ENCODE peak calls at places on chromosomes 13 and 19, in four cellular contexts. D is keratinocyte, R is psoas muscle, M is ovary. K is an unnamed sample.

GRCh38 chr19:46984077-46985010 is 35.3 kb upstream of the NPAS1 start:
- DNase-seq in D (no peak), R (peak; percentile 50), M (no peak), K (no peak)

GRCh38 chr19:17332677-17333581 is 1.7 kb downstream of the ANO8 start:
- DNase-seq in D (no peak), R (no peak), M (no peak), K (no peak)

GRCh38 chr13:102141625-102142472 is 260.0 kb downstream of the FGF14 start:
- DNase-seq in D (no peak), R (no peak), M (no peak), K (no peak)

GRCh38 chr13:32362574-32362973 is 47.3 kb downstream of the BRCA2 start:
- DNase-seq in D (no peak), R (no peak), M (no peak), K (no peak)

GRCh38 chr13:91269237-91269636 is 78.2 kb upstream of the MIR17HG start:
- DNase-seq in D (no peak), R (no peak), M (no peak), K (no peak)

GRCh38 chr19:32890841-32891240 is 21.3 kb upstream of the SLC7A9 start:
- DNase-seq in D (no peak), R (no peak), M (no peak), K (no peak)

GRCh38 chr13:43797869-43798268 is 11.1 kb upstream of the ENOX1 start:
- DNase-seq in D (no peak), R (no peak), M (no peak), K (no peak)

GRCh38 chr19:12611361-12611699 is 610 bp downstream of the ZNF791 start:
- DNase-seq in D (no peak), R (peak; percentile 77), M (peak; percentile 72), K (peak; percentile 9)

GRCh38 chr19:33260628-33261418 is 35.2 kb upstream of the SLC7A10 start:
- DNase-seq in D (no peak), R (no peak), M (no peak), K (no peak)

GRCh38 chr13:43787998-43788397 is 1.2 kb upstream of the ENOX1 start:
- DNase-seq in D (no peak), R (no peak), M (no peak), K (no peak)

GRCh38 chr13:82905071-82905470 is 977.2 kb downstream of the SLITRK1 start:
- DNase-seq in D (no peak), R (no peak), M (no peak), K (no peak)

GRCh38 chr13:24161010-24161775 is 673 bp downstream of the SPATA13 start:
- DNase-seq in D (no peak), R (peak; percentile 32), M (peak; percentile 46), K (no peak)

GRCh38 chr13:51000576-51001260 is 91.1 kb downstream of the RNASEH2B start:
- DNase-seq in D (peak; percentile 59), R (peak; percentile 69), M (no peak), K (no peak)

GRCh38 chr13:91493442-91493841 is 95.0 kb downstream of the GPC5 start:
- DNase-seq in D (no peak), R (no peak), M (no peak), K (no peak)

GRCh38 chr13:112933649-112934048 is 35.4 kb upstream of the MCF2L start:
- DNase-seq in D (no peak), R (no peak), M (no peak), K (no peak)

GRCh38 chr19:18292460-18292809 is 11.0 kb upstream of the JUND start:
- DNase-seq in D (no peak), R (no peak), M (no peak), K (no peak)

GRCh38 chr13:32117696-32118095 is 86.1 kb downstream of the FRY start:
- DNase-seq in D (no peak), R (peak; percentile 45), M (no peak), K (no peak)

GRCh38 chr19:35748106-35749020 is at the start of gene LIN37:
- DNase-seq in D (peak; percentile 98), R (peak; percentile 100), M (peak; percentile 98), K (peak; percentile 99)
- TF ChIP-seq CTCF in D (no peak), R (no peak), M (peak; percentile 55), K (peak; percentile 14)

DNA sequence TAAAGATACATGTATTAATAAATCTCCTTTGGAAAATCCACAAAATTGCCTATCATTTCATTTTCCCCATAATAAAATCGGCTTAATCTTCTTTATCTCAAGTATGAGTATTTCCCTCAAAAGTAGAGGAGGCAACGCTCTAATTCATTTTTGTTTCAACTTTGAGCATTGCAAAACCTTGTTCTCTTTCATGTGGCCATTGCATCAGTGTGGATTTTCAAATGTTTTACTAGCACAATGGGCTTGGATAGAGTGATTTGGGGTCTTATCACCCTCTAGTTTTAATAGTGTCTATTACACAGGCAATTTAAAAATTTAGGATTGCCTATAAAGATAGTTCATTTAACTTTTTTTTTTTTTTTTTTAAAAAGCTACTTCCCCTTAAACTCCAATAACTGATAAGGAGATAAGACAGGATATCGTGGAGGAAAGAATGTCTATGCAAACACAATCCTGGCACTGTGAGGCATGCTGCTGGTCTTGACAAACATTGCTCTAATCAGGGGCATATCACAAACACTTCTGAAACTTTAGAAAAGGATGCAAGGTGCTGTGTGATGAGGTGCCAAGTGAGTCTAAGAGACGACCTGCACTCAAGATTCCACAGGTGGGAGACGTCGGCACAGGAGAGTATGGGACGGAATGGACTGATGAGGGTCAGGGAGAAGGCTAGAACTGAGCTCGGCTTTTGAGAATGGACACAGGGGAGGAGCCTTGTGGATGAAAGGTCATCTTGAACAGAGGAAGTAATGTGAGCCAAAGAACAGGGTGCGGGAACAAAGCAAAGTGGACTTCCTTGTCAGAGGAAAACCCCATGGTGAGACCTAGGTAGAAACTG is 199.7 kb downstream of the IRS2 start:
- DNase-seq in D (no peak), R (no peak), M (no peak), K (no peak)
- H3K4me3 ChIP-seq in D (no peak overlapping the region), R (no peak overlapping the region), M (no peak overlapping the region), K (no peak overlapping the region)

GRCh38 chr13:114323349-114323748 is 9.0 kb downstream of the CHAMP1 start:
- DNase-seq in D (no peak), R (no peak), M (no peak), K (no peak)
- H3K36me3 ChIP-seq in D (peaks cover 31% of the 10 kb centered on the region), R (peaks cover 73% of the 10 kb centered on the region), M (no peaks in the 10 kb centered on the region), K (peaks cover 17% of the 10 kb centered on the region)

GRCh38 chr13:27446986-27447583 is 3.3 kb downstream of the MTIF3 start:
- DNase-seq in D (no peak), R (no peak), M (no peak), K (no peak)

GRCh38 chr13:27448308-27448707 is 2.1 kb downstream of the MTIF3 start:
- DNase-seq in D (no peak), R (no peak), M (no peak), K (no peak)

GRCh38 chr13:27449081-27449603 is 1.2 kb downstream of the MTIF3 start:
- DNase-seq in D (no peak), R (no peak), M (no peak), K (no peak)

GRCh38 chr13:27450921-27451461 is 627 bp upstream of the MTIF3 start:
- DNase-seq in D (peak; percentile 11), R (peak; percentile 38), M (peak; percentile 29), K (peak; percentile 12)

DNA sequence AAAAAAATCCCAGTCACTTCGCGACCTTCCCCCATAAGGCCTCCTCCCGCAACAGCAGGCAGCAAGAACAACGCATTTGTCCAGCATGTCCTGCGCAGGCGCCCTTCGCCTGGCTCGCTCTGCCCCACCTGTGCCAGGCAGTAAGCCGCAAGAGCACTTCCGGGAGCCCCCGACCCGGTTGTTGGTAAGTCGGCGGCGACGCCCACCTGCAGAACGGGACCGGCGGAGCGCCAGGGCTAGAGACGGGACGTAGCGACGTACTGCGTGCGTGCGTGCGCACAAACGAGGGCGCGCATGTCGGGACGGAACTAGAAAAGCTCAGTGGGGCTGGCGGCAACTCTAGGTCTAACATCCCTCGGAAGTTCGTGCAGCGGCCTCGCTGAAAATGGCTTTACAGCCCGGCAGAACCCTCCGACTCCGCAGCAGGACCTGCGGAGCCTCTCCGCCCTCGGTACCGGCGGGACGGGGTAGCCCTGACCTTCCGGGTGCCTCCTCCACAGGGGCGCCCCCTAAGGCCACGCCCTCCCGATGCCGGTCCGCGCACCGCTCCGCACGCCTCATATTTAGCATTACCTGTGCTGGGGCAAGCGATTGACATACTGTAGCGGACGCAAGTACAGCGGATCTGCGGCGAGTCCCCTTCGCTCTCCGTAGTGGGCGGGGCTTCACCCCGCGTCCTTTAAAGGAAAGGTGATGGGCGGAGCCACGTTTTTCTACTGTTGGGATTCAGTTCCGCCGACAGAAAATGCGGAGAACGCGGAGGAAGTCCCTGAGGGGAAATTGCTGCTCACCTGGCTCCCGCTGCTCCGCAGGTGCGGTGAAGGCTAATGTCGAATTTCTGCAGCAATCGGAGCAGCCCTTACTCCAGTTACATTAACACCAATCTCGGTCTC is at the start of gene MTIF3:
- DNase-seq in D (peak; percentile 56), R (peak; percentile 94), M (peak; percentile 94), K (peak; percentile 41)
- TF ChIP-seq CTCF in D (no peak), R (no peak), M (no peak), K (no peak)

DNA sequence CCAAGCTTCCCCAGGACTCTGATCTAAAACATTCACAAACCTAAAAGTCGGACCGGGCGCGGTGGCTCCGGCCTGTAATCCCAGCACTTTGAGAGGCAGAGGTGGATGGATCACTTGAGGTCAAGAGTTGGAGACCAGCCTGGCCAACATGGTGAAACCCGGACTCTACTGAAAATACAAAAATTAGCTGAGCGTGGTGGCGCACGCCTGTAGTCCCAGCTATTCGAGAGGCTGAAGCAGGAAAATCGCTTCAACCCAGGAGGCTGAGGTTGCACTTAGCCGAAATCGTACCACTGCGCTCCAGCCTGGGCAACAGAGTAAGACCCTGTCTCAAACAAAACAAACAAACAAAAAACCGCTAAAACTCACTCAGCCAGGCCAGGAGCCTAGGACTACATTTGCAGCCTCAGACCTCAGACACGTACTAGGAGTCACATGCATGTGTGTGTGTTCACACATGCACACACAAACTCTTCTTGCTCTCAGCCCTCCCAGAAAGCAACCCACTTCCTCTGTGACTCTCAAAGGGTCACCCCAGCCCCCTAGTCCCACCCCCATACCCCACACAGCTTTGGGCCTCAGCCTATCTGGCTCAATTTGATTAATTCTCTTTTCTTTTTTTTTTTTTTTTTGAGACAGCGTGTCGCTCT is 704 bp upstream of the NOTCH3 start:
- DNase-seq in D (no peak), R (no peak), M (no peak), K (no peak)
- H3K4me3 ChIP-seq in D (no peak overlapping the region), R (peak overlapping the region; percentile 44), M (no peak overlapping the region), K (peak overlapping the region; percentile 90)

K was measured in BJ.